ENCODE peak calls at places on chromosomes 5 and 9, in seven cellular contexts. R is left ventricle myocardium inferior, L is Peyer's patch, M is substantia nigra, C is neuronal stem cell, S is coronary artery, Q is cardiac muscle cell. E is an unnamed sample.

GRCh38 chr5:125551797-125552196 is 805.4 kb upstream of the ZNF608 start:
- DNase-seq in R (no peak), L (no peak), M (no peak), C (no peak), S (no peak), Q (no peak), E (no peak)

GRCh38 chr5:180171568-180172094 is 37.4 kb downstream of the RASGEF1C start:
- DNase-seq in R (no peak), L (no peak), M (no peak), C (no peak), S (no peak), Q (peak; percentile 56), E (no peak)

GRCh38 chr5:180071418-180072255 is at the start of gene RNF130:
- DNase-seq in R (peak; percentile 93), L (peak; percentile 90), M (peak; percentile 85), C (peak; percentile 92), S (peak; percentile 92), Q (peak; percentile 96), E (peak; percentile 91)

GRCh38 chr5:14628346-14628745 is 36.2 kb upstream of the OTULIN start:
- DNase-seq in R (no peak), L (no peak), M (no peak), C (peak; percentile 56), S (no peak), Q (peak; percentile 80), E (peak; percentile 22)

GRCh38 chr5:96690906-96691305 is 28.7 kb downstream of the CAST start:
- DNase-seq in R (no peak), L (no peak), M (no peak), C (no peak), S (no peak), Q (no peak), E (no peak)

GRCh38 chr5:111411321-111411720 is 101.0 kb downstream of the STARD4 start:
- DNase-seq in R (no peak), L (no peak), M (no peak), C (no peak), S (no peak), Q (no peak), E (no peak)

GRCh38 chr9:136171009-136171800 is 33.7 kb downstream of the LHX3 start:
- DNase-seq in R (no peak), L (no peak), M (no peak), C (peak; percentile 89), S (no peak), Q (peak; percentile 69), E (peak; percentile 5)

GRCh38 chr5:116374434-116374852 is 200.2 kb downstream of the SEMA6A start:
- DNase-seq in R (no peak), L (no peak), M (no peak), C (no peak), S (no peak), Q (no peak), E (no peak)

GRCh38 chr9:98809311-98810105 is 2.0 kb downstream of the GALNT12 start:
- DNase-seq in R (no peak), L (no peak), M (no peak), C (peak; percentile 55), S (no peak), Q (no peak), E (peak; percentile 83)

GRCh38 chr5:98296426-98296825 is 477.0 kb upstream of the RGMB start:
- DNase-seq in R (no peak), L (no peak), M (no peak), C (no peak), S (no peak), Q (no peak), E (no peak)

GRCh38 chr5:125251703-125252102 is 505.3 kb upstream of the ZNF608 start:
- DNase-seq in R (no peak), L (no peak), M (no peak), C (no peak), S (no peak), Q (no peak), E (no peak)

GRCh38 chr9:94656190-94656589 is 16.9 kb upstream of the FBP1 start:
- DNase-seq in R (no peak), L (peak; percentile 74), M (no peak), C (no peak), S (no peak), Q (peak; percentile 42), E (no peak)

GRCh38 chr5:67496051-67496450 is 299.5 kb upstream of the CD180 start:
- DNase-seq in R (no peak), L (no peak), M (no peak), C (no peak), S (no peak), Q (no peak), E (no peak)

GRCh38 chr5:110086658-110087388 is 397.1 kb downstream of the MAN2A1 start:
- DNase-seq in R (no peak), L (no peak), M (no peak), C (no peak), S (peak; percentile 75), Q (no peak), E (no peak)

GRCh38 chr5:138981131-138981530 is 106.0 kb upstream of the LRRTM2 start:
- DNase-seq in R (no peak), L (no peak), M (no peak), C (no peak), S (peak; percentile 68), Q (no peak), E (no peak)

GRCh38 chr5:1171340-1171941 is 30.0 kb upstream of the SLC6A19 start:
- DNase-seq in R (no peak), L (no peak), M (no peak), C (no peak), S (no peak), Q (no peak), E (no peak)

GRCh38 chr9:84111726-84112125 is 131.1 kb downstream of the RMI1 start:
- DNase-seq in R (no peak), L (no peak), M (no peak), C (no peak), S (no peak), Q (no peak), E (no peak)

GRCh38 chr9:18009902-18010301 is 431.0 kb downstream of the SH3GL2 start:
- DNase-seq in R (no peak), L (no peak), M (no peak), C (no peak), S (no peak), Q (no peak), E (no peak)

GRCh38 chr9:69891696-69892095 is 71.1 kb downstream of the CFAP95 start:
- DNase-seq in R (no peak), L (no peak), M (no peak), C (no peak), S (no peak), Q (no peak), E (no peak)

GRCh38 chr5:54867310-54867944 is 118.0 kb downstream of the ESM1 start:
- DNase-seq in R (no peak), L (no peak), M (no peak), C (peak; percentile 24), S (no peak), Q (peak; percentile 77), E (peak; percentile 50)

GRCh38 chr5:63245271-63245670 is 666.7 kb downstream of the LRRC70 start:
- DNase-seq in R (no peak), L (no peak), M (no peak), C (no peak), S (no peak), Q (no peak), E (no peak)

GRCh38 chr5:167358868-167359492 is 932.5 kb upstream of the WWC1 start:
- DNase-seq in R (no peak), L (no peak), M (no peak), C (no peak), S (no peak), Q (no peak), E (no peak)

GRCh38 chr9:70006299-70006698 is 37.3 kb upstream of the MAMDC2 start:
- DNase-seq in R (no peak), L (no peak), M (no peak), C (no peak), S (no peak), Q (no peak), E (no peak)

GRCh38 chr5:65412842-65413241 is 68.9 kb downstream of the ADAMTS6 start:
- DNase-seq in R (no peak), L (no peak), M (no peak), C (no peak), S (no peak), Q (no peak), E (no peak)
- H3K27ac ChIP-seq in R (no peak overlapping the region), L (no peak overlapping the region), M (no peak overlapping the region), C (no peak overlapping the region), S (no peak overlapping the region), Q (no peak overlapping the region), E (no peak overlapping the region)

GRCh38 chr9:35923598-35923926 is 14.3 kb downstream of the SPAAR start:
- DNase-seq in R (no peak), L (no peak), M (no peak), C (no peak), S (no peak), Q (no peak), E (no peak)
- H3K27ac ChIP-seq in R (peak overlapping the region; percentile 89), L (no peak overlapping the region), M (no peak overlapping the region), C (no peak overlapping the region), S (peak overlapping the region; percentile 47), Q (no peak overlapping the region), E (peak overlapping the region; percentile 60)

GRCh38 chr9:107875571-107875980 is 386.0 kb upstream of the KLF4 start:
- DNase-seq in R (no peak), L (no peak), M (no peak), C (no peak), S (no peak), Q (no peak), E (no peak)

GRCh38 chr9:107874137-107874536 is 384.6 kb upstream of the KLF4 start:
- DNase-seq in R (no peak), L (no peak), M (no peak), C (no peak), S (no peak), Q (no peak), E (no peak)

GRCh38 chr9:107881625-107882300 is 392.2 kb upstream of the KLF4 start:
- DNase-seq in R (no peak), L (no peak), M (no peak), C (no peak), S (no peak), Q (no peak), E (no peak)

GRCh38 chr9:107874591-107875374 is 385.2 kb upstream of the KLF4 start:
- DNase-seq in R (no peak), L (no peak), M (no peak), C (no peak), S (no peak), Q (no peak), E (no peak)

GRCh38 chr9:107878462-107878861 is 388.9 kb upstream of the KLF4 start:
- DNase-seq in R (no peak), L (no peak), M (no peak), C (no peak), S (no peak), Q (no peak), E (no peak)
- H3K27ac ChIP-seq in R (no peak overlapping the region), L (no peak overlapping the region), M (no peak overlapping the region), C (no peak overlapping the region), S (no peak overlapping the region), Q (no peak overlapping the region), E (no peak overlapping the region)

GRCh38 chr9:85727500-85727899 is 14.3 kb downstream of the AGTPBP1 start:
- DNase-seq in R (no peak), L (no peak), M (no peak), C (no peak), S (no peak), Q (no peak), E (no peak)

GRCh38 chr9:85726737-85727136 is 15.0 kb downstream of the AGTPBP1 start:
- DNase-seq in R (no peak), L (no peak), M (no peak), C (no peak), S (no peak), Q (no peak), E (no peak)

GRCh38 chr9:85731128-85731630 is 10.6 kb downstream of the AGTPBP1 start:
- DNase-seq in R (no peak), L (no peak), M (no peak), C (no peak), S (no peak), Q (no peak), E (no peak)

GRCh38 chr9:85729882-85730281 is 11.9 kb downstream of the AGTPBP1 start:
- DNase-seq in R (no peak), L (no peak), M (no peak), C (no peak), S (no peak), Q (no peak), E (no peak)
- H3K27ac ChIP-seq in R (peak overlapping the region; percentile 48), L (no peak overlapping the region), M (no peak overlapping the region), C (no peak overlapping the region), S (no peak overlapping the region), Q (no peak overlapping the region), E (no peak overlapping the region)